ENCODE peak calls at places on chromosomes 7 and 10, in four cellular contexts. One of them, this sample, is unnamed.

GRCh38 chr7:100673942-100674431 is 447 bp downstream of the GNB2 start:
- DNase-seq in kidney epithelial cell: no peak
- DNase-seq in heart left ventricle: no peak
- DNase-seq in GM20000: peak; percentile 54
- DNase-seq in this sample: no peak

GRCh38 chr10:103602028-103602851 is 108.7 kb downstream of the NEURL1 start:
- DNase-seq in kidney epithelial cell: no peak
- DNase-seq in heart left ventricle: no peak
- DNase-seq in GM20000: no peak
- DNase-seq in this sample: no peak

GRCh38 chr7:42348071-42348470 is 111.1 kb upstream of the GLI3 start:
- DNase-seq in kidney epithelial cell: no peak
- DNase-seq in heart left ventricle: no peak
- DNase-seq in GM20000: no peak
- DNase-seq in this sample: no peak

GRCh38 chr10:14009315-14010082 is 321.2 kb downstream of the FRMD4A start:
- DNase-seq in kidney epithelial cell: no peak
- DNase-seq in heart left ventricle: no peak
- DNase-seq in GM20000: peak; percentile 53
- DNase-seq in this sample: peak; percentile 52

GRCh38 chr7:88432321-88432720 is 125.6 kb upstream of the STEAP4 start:
- DNase-seq in kidney epithelial cell: no peak
- DNase-seq in heart left ventricle: no peak
- DNase-seq in GM20000: no peak
- DNase-seq in this sample: no peak

GRCh38 chr7:234712-235553 is 42.6 kb downstream of the FAM20C start:
- DNase-seq in kidney epithelial cell: no peak
- DNase-seq in heart left ventricle: peak; percentile 74
- DNase-seq in GM20000: no peak
- DNase-seq in this sample: no peak

GRCh38 chr7:32935558-32935957 is 21.7 kb upstream of the FKBP9 start:
- DNase-seq in kidney epithelial cell: no peak
- DNase-seq in heart left ventricle: no peak
- DNase-seq in GM20000: no peak
- DNase-seq in this sample: no peak

GRCh38 chr10:73782749-73783085 is 869 bp downstream of the CHCHD1 start:
- DNase-seq in kidney epithelial cell: no peak
- DNase-seq in heart left ventricle: no peak
- DNase-seq in GM20000: no peak
- DNase-seq in this sample: no peak

GRCh38 chr10:128643658-128644057 is 517.4 kb upstream of the MKI67 start:
- DNase-seq in kidney epithelial cell: no peak
- DNase-seq in heart left ventricle: no peak
- DNase-seq in GM20000: no peak
- DNase-seq in this sample: no peak

GRCh38 chr10:17547026-17547425 is 70.1 kb downstream of the HACD1 start:
- DNase-seq in kidney epithelial cell: no peak
- DNase-seq in heart left ventricle: no peak
- DNase-seq in GM20000: no peak
- DNase-seq in this sample: no peak

GRCh38 chr10:78634389-78634815 is 434.4 kb upstream of the ZMIZ1 start:
- DNase-seq in kidney epithelial cell: peak; percentile 26
- DNase-seq in heart left ventricle: peak; percentile 30
- DNase-seq in GM20000: peak; percentile 11
- DNase-seq in this sample: no peak

GRCh38 chr7:7136423-7136822 is 45.9 kb upstream of the C1GALT1 start:
- DNase-seq in kidney epithelial cell: no peak
- DNase-seq in heart left ventricle: no peak
- DNase-seq in GM20000: no peak
- DNase-seq in this sample: no peak

GRCh38 chr7:26863504-26864308 is 684 bp downstream of the SKAP2 start:
- DNase-seq in kidney epithelial cell: no peak
- DNase-seq in heart left ventricle: peak; percentile 22
- DNase-seq in GM20000: peak; percentile 31
- DNase-seq in this sample: no peak

DNA sequence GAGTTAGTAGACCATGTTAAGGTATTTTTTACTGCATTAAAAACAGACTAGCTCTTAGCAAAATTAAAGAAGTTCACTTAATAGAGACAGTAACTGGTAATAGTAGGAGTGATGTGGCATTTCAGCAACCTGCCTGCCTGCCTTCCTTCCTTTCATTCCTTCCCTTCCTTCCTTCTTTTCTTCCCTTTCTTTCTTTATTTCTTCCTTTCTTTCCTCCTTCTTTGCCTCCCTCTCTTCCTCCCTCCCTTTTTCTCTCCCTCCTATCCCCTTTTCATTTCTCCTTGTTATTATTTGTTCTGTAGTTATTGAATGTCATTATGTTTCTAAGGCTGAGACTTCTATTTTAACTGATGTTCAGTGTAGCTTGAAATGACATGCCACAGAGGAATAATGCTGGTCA is 146.5 kb upstream of the WNT16 start:
- DNase-seq in kidney epithelial cell: no peak
- DNase-seq in heart left ventricle: no peak
- DNase-seq in GM20000: no peak
- DNase-seq in this sample: no peak
- TF ChIP-seq CTCF in kidney epithelial cell: no peak
- TF ChIP-seq CTCF in heart left ventricle: no peak
- TF ChIP-seq CTCF in GM20000: no peak
- TF ChIP-seq CTCF in this sample: no peak

DNA sequence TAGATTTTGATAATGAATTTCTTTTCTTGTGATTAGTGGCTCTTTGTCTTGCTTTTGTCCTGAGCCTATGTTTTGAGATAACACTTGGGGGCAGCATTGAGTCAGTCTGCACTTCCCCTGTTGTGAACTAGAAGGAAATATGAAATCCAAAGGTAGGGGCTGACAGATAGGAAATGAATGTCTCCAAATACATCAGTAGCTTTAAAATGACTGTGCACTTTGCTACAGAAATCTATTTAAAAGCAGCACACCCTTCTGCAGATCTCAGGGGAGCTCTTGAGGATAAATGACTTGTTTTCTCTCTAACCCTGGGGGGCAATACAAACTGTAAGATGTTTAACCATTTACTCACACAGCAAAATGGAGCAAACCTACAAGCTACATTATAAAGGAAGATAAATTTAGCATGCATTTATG is 176.0 kb upstream of the MYO3A start:
- DNase-seq in kidney epithelial cell: peak; percentile 9
- DNase-seq in heart left ventricle: no peak
- DNase-seq in GM20000: peak; percentile 43
- DNase-seq in this sample: no peak
- TF ChIP-seq CTCF in kidney epithelial cell: peak; percentile 80
- TF ChIP-seq CTCF in heart left ventricle: peak; percentile 38
- TF ChIP-seq CTCF in GM20000: peak; percentile 23
- TF ChIP-seq CTCF in this sample: no peak

GRCh38 chr10:7218974-7219373 is 191.9 kb downstream of the SFMBT2 start:
- DNase-seq in kidney epithelial cell: no peak
- DNase-seq in heart left ventricle: no peak
- DNase-seq in GM20000: no peak
- DNase-seq in this sample: no peak
- TF ChIP-seq CTCF in kidney epithelial cell: no peak
- TF ChIP-seq CTCF in heart left ventricle: no peak
- TF ChIP-seq CTCF in GM20000: no peak
- TF ChIP-seq CTCF in this sample: no peak

DNA sequence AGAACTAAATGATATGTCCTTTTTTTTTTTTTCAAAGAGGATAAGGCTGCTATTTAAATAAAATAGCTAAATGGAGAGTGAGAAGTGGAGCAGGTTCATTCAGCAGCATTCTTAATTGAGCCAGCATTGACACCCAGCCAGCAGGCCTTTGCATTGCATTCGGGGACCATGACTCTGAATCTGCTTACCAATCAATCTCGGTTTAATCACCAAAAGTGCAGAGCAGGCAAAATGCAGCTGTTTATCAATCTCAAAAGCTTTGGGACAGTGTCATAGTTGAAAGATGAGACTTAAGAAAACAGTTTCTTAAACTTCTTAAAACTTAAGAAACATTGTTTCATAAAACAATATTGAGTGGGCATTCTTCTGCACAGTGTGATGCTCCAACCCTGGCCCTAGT is 51.7 kb downstream of the PLEKHA8 start:
- DNase-seq in kidney epithelial cell: no peak
- DNase-seq in heart left ventricle: no peak
- DNase-seq in GM20000: no peak
- DNase-seq in this sample: no peak
- TF ChIP-seq CTCF in kidney epithelial cell: no peak
- TF ChIP-seq CTCF in heart left ventricle: no peak
- TF ChIP-seq CTCF in GM20000: no peak
- TF ChIP-seq CTCF in this sample: no peak

GRCh38 chr7:129431911-129432643 is 2.2 kb upstream of the STRIP2 start:
- DNase-seq in kidney epithelial cell: no peak
- DNase-seq in heart left ventricle: no peak
- DNase-seq in GM20000: no peak
- DNase-seq in this sample: no peak

GRCh38 chr7:129435414-129435829 is 1.2 kb downstream of the STRIP2 start:
- DNase-seq in kidney epithelial cell: no peak
- DNase-seq in heart left ventricle: no peak
- DNase-seq in GM20000: no peak
- DNase-seq in this sample: no peak

GRCh38 chr7:129434846-129435318 is 650 bp downstream of the STRIP2 start:
- DNase-seq in kidney epithelial cell: no peak
- DNase-seq in heart left ventricle: no peak
- DNase-seq in GM20000: peak; percentile 25
- DNase-seq in this sample: no peak

GRCh38 chr7:129434172-129434845 is at the start of gene STRIP2:
- DNase-seq in kidney epithelial cell: peak; percentile 28
- DNase-seq in heart left ventricle: peak; percentile 96
- DNase-seq in GM20000: peak; percentile 95
- DNase-seq in this sample: no peak

GRCh38 chr7:129433823-129434171 is 435 bp upstream of the STRIP2 start:
- DNase-seq in kidney epithelial cell: no peak
- DNase-seq in heart left ventricle: no peak
- DNase-seq in GM20000: no peak
- DNase-seq in this sample: no peak
- TF ChIP-seq CTCF in kidney epithelial cell: peak; percentile 30
- TF ChIP-seq CTCF in heart left ventricle: no peak
- TF ChIP-seq CTCF in GM20000: no peak
- TF ChIP-seq CTCF in this sample: peak; percentile 3

GRCh38 chr7:154777489-154777888 is 225.4 kb downstream of the PAXIP1 start:
- DNase-seq in kidney epithelial cell: no peak
- DNase-seq in heart left ventricle: no peak
- DNase-seq in GM20000: no peak
- DNase-seq in this sample: no peak

GRCh38 chr7:154775681-154776080 is 227.2 kb downstream of the PAXIP1 start:
- DNase-seq in kidney epithelial cell: no peak
- DNase-seq in heart left ventricle: no peak
- DNase-seq in GM20000: no peak
- DNase-seq in this sample: no peak

GRCh38 chr7:154777908-154778307 is 225.0 kb downstream of the PAXIP1 start:
- DNase-seq in kidney epithelial cell: no peak
- DNase-seq in heart left ventricle: no peak
- DNase-seq in GM20000: no peak
- DNase-seq in this sample: no peak

GRCh38 chr7:154776350-154776749 is 226.6 kb downstream of the PAXIP1 start:
- DNase-seq in kidney epithelial cell: no peak
- DNase-seq in heart left ventricle: no peak
- DNase-seq in GM20000: no peak
- DNase-seq in this sample: no peak

GRCh38 chr7:154777023-154777422 is 225.9 kb downstream of the PAXIP1 start:
- DNase-seq in kidney epithelial cell: peak; percentile 83
- DNase-seq in heart left ventricle: no peak
- DNase-seq in GM20000: no peak
- DNase-seq in this sample: no peak
- TF ChIP-seq CTCF in kidney epithelial cell: peak; percentile 70
- TF ChIP-seq CTCF in heart left ventricle: no peak
- TF ChIP-seq CTCF in GM20000: no peak
- TF ChIP-seq CTCF in this sample: no peak

GRCh38 chr7:44486693-44487092 is 3.8 kb downstream of the NUDCD3 start:
- DNase-seq in kidney epithelial cell: no peak
- DNase-seq in heart left ventricle: no peak
- DNase-seq in GM20000: no peak
- DNase-seq in this sample: no peak
- TF ChIP-seq CTCF in kidney epithelial cell: no peak
- TF ChIP-seq CTCF in heart left ventricle: no peak
- TF ChIP-seq CTCF in GM20000: no peak
- TF ChIP-seq CTCF in this sample: no peak

DNA sequence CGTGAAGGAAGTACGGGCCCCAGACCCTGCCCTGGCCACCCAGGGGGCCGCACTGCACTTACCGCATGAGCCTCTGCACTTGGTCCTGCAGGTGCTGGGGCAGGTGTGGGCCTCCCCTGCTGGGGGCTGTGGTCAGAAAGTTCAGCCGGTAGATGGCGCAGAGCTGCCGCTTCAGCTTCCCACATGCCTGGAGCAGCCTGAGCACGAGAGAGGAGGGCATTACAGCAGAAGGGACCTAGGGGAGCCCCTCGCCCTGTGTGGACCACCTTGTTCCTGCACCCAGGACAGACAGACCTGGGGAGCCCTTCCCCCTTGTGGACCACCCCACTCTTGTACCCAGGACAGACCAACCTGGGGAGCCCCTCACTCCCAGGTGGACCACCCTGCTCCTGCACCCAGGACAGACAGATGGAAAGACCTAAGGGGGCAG is 8.7 kb upstream of the PYROXD2 start:
- DNase-seq in kidney epithelial cell: no peak
- DNase-seq in heart left ventricle: peak; percentile 20
- DNase-seq in GM20000: no peak
- DNase-seq in this sample: no peak
- TF ChIP-seq CTCF in kidney epithelial cell: peak; percentile 49
- TF ChIP-seq CTCF in heart left ventricle: no peak
- TF ChIP-seq CTCF in GM20000: no peak
- TF ChIP-seq CTCF in this sample: peak; percentile 1

GRCh38 chr10:119178371-119179119 is at the start of gene PRDX3:
- DNase-seq in kidney epithelial cell: peak; percentile 52
- DNase-seq in heart left ventricle: peak; percentile 95
- DNase-seq in GM20000: peak; percentile 94
- DNase-seq in this sample: no peak
- TF ChIP-seq CTCF in kidney epithelial cell: no peak
- TF ChIP-seq CTCF in heart left ventricle: peak; percentile 12
- TF ChIP-seq CTCF in GM20000: no peak
- TF ChIP-seq CTCF in this sample: peak; percentile 27

DNA sequence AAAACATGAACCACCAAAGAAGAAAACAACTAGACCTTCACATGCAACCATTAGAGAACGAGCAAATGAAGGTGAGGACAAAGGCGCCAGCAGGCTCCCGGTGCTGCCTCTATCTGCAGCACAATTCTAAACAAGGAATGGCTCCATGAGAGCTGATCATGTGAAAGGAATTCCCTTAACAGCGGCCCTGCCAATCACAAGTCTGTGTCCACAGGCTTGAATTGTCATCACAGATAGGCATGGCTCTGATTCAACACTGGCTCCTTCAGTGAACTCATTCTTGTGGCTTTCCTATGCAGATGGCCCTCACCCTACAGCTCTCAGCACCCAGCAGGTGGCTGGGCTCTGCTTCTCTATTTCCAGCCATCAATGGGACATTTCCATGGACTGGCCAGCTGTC is 36.3 kb downstream of the LAMB1 start:
- DNase-seq in kidney epithelial cell: peak; percentile 79
- DNase-seq in heart left ventricle: peak; percentile 75
- DNase-seq in GM20000: no peak
- DNase-seq in this sample: peak; percentile 63
- TF ChIP-seq CTCF in kidney epithelial cell: no peak
- TF ChIP-seq CTCF in heart left ventricle: no peak
- TF ChIP-seq CTCF in GM20000: no peak
- TF ChIP-seq CTCF in this sample: no peak

This sample was measured in AG04449.